ENCODE peak calls at places on chromosome 11, in six cellular contexts. One of them, this sample, is unnamed.

GRCh38 chr11:45660717-45661416 is 4.6 kb downstream of the CHST1 start:
- DNase-seq in H9: no peak
- DNase-seq in neuronal stem cell: no peak
- DNase-seq in mesenchymal stem cell: no peak
- DNase-seq in IMR-90: no peak
- DNase-seq in H1: no peak
- DNase-seq in this sample: peak

GRCh38 chr11:134598368-134598767 is 186.3 kb upstream of the B3GAT1 start:
- DNase-seq in H9: peak
- DNase-seq in H1: no peak
- DNase-seq in neuronal stem cell: no peak
- DNase-seq in mesenchymal stem cell: no peak
- DNase-seq in IMR-90: no peak
- DNase-seq in this sample: no peak

GRCh38 chr11:46625406-46625805 is 8.1 kb downstream of the ATG13 start:
- DNase-seq in neuronal stem cell: no peak
- DNase-seq in H1: no peak
- DNase-seq in IMR-90: no peak
- DNase-seq in H9: no peak
- DNase-seq in mesenchymal stem cell: no peak
- DNase-seq in this sample: peak

GRCh38 chr11:69655479-69656394 is 14.8 kb downstream of the CCND1 start:
- DNase-seq in H9: peak
- DNase-seq in neuronal stem cell: no peak
- DNase-seq in IMR-90: peak
- DNase-seq in mesenchymal stem cell: peak
- DNase-seq in H1: no peak
- DNase-seq in this sample: no peak

GRCh38 chr11:88421530-88421929 is 84.0 kb upstream of the CTSC start:
- DNase-seq in mesenchymal stem cell: peak
- DNase-seq in H1: no peak
- DNase-seq in H9: no peak
- DNase-seq in neuronal stem cell: no peak
- DNase-seq in IMR-90: peak
- DNase-seq in this sample: peak

GRCh38 chr11:133978816-133979215 is 22.0 kb upstream of the IGSF9B start:
- DNase-seq in mesenchymal stem cell: no peak
- DNase-seq in H9: no peak
- DNase-seq in neuronal stem cell: no peak
- DNase-seq in IMR-90: peak
- DNase-seq in H1: no peak
- DNase-seq in this sample: no peak

GRCh38 chr11:70158201-70158600 is 44.9 kb upstream of the FADD start:
- DNase-seq in H9: peak
- DNase-seq in IMR-90: peak
- DNase-seq in mesenchymal stem cell: peak
- DNase-seq in H1: peak
- DNase-seq in neuronal stem cell: no peak
- DNase-seq in this sample: peak

GRCh38 chr11:116853461-116854073 is 16.1 kb upstream of the APOA1 start:
- DNase-seq in mesenchymal stem cell: peak
- DNase-seq in IMR-90: peak
- DNase-seq in neuronal stem cell: no peak
- DNase-seq in H1: no peak
- DNase-seq in H9: no peak
- DNase-seq in this sample: no peak

GRCh38 chr11:84686726-84687125 is 940.4 kb downstream of the DLG2 start:
- DNase-seq in neuronal stem cell: no peak
- DNase-seq in mesenchymal stem cell: no peak
- DNase-seq in H1: no peak
- DNase-seq in H9: no peak
- DNase-seq in IMR-90: no peak
- DNase-seq in this sample: peak

GRCh38 chr11:75946531-75947530 is 131.8 kb downstream of the UVRAG start:
- DNase-seq in H1: no peak
- DNase-seq in IMR-90: peak
- DNase-seq in mesenchymal stem cell: peak
- DNase-seq in neuronal stem cell: no peak
- DNase-seq in H9: peak
- DNase-seq in this sample: peak

GRCh38 chr11:84902445-84902844 is 724.7 kb downstream of the DLG2 start:
- DNase-seq in IMR-90: no peak
- DNase-seq in H1: no peak
- DNase-seq in mesenchymal stem cell: no peak
- DNase-seq in neuronal stem cell: no peak
- DNase-seq in H9: no peak
- DNase-seq in this sample: peak

GRCh38 chr11:47800759-47801158 is 33.6 kb upstream of the FNBP4 start:
- DNase-seq in IMR-90: no peak
- DNase-seq in neuronal stem cell: no peak
- DNase-seq in mesenchymal stem cell: no peak
- DNase-seq in H9: no peak
- DNase-seq in H1: no peak
- DNase-seq in this sample: peak

GRCh38 chr11:124867700-124868099 is 2.5 kb downstream of the ROBO3 start:
- DNase-seq in mesenchymal stem cell: peak
- DNase-seq in IMR-90: peak
- DNase-seq in H1: no peak
- DNase-seq in H9: peak
- DNase-seq in neuronal stem cell: no peak
- DNase-seq in this sample: peak

GRCh38 chr11:14150878-14151277 is 188.4 kb downstream of the SPON1 start:
- DNase-seq in H9: no peak
- DNase-seq in IMR-90: no peak
- DNase-seq in H1: no peak
- DNase-seq in mesenchymal stem cell: no peak
- DNase-seq in neuronal stem cell: no peak
- DNase-seq in this sample: no peak

GRCh38 chr11:85821636-85822035 is 10.7 kb upstream of the SYTL2 start:
- DNase-seq in H1: no peak
- DNase-seq in mesenchymal stem cell: no peak
- DNase-seq in IMR-90: peak
- DNase-seq in neuronal stem cell: no peak
- DNase-seq in H9: no peak
- DNase-seq in this sample: no peak

GRCh38 chr11:130728185-130729160 is 187.8 kb downstream of the SNX19 start:
- DNase-seq in mesenchymal stem cell: no peak
- DNase-seq in neuronal stem cell: no peak
- DNase-seq in IMR-90: no peak
- DNase-seq in H1: no peak
- DNase-seq in H9: no peak
- DNase-seq in this sample: no peak

GRCh38 chr11:56089697-56090096 is 3.4 kb upstream of the OR8I2 start:
- DNase-seq in neuronal stem cell: no peak
- DNase-seq in mesenchymal stem cell: no peak
- DNase-seq in IMR-90: no peak
- DNase-seq in H9: no peak
- DNase-seq in H1: no peak
- DNase-seq in this sample: peak

GRCh38 chr11:79108851-79109250 is 332.0 kb downstream of the TENM4 start:
- DNase-seq in H1: no peak
- DNase-seq in mesenchymal stem cell: no peak
- DNase-seq in neuronal stem cell: no peak
- DNase-seq in H9: no peak
- DNase-seq in IMR-90: peak
- DNase-seq in this sample: no peak

GRCh38 chr11:74493816-74494630 is 499 bp upstream of the LIPT2 start:
- DNase-seq in mesenchymal stem cell: no peak
- DNase-seq in IMR-90: peak
- DNase-seq in neuronal stem cell: no peak
- DNase-seq in H9: no peak
- DNase-seq in H1: no peak
- DNase-seq in this sample: no peak

GRCh38 chr11:1237851-1238250 is 15.0 kb downstream of the MUC5B start:
- DNase-seq in neuronal stem cell: no peak
- DNase-seq in H1: no peak
- DNase-seq in H9: no peak
- DNase-seq in mesenchymal stem cell: no peak
- DNase-seq in IMR-90: no peak
- DNase-seq in this sample: no peak

GRCh38 chr11:121437018-121437685 is 15.0 kb upstream of the SORL1 start:
- DNase-seq in IMR-90: peak
- DNase-seq in H1: no peak
- DNase-seq in mesenchymal stem cell: no peak
- DNase-seq in H9: no peak
- DNase-seq in neuronal stem cell: no peak
- DNase-seq in this sample: no peak

GRCh38 chr11:17988465-17988864 is 24.4 kb downstream of the SERGEF start:
- DNase-seq in IMR-90: no peak
- DNase-seq in H9: no peak
- DNase-seq in neuronal stem cell: no peak
- DNase-seq in H1: no peak
- DNase-seq in mesenchymal stem cell: no peak
- DNase-seq in this sample: no peak

GRCh38 chr11:117199061-117199915 is at the start of gene TAGLN:
- DNase-seq in H1: peak
- DNase-seq in H9: peak
- DNase-seq in mesenchymal stem cell: peak
- DNase-seq in IMR-90: peak
- DNase-seq in neuronal stem cell: peak
- DNase-seq in this sample: peak

GRCh38 chr11:33256808-33257159 is 397 bp upstream of the HIPK3 start:
- DNase-seq in IMR-90: no peak
- DNase-seq in H1: no peak
- DNase-seq in neuronal stem cell: no peak
- DNase-seq in mesenchymal stem cell: no peak
- DNase-seq in H9: no peak
- DNase-seq in this sample: no peak
- H3K27ac ChIP-seq in IMR-90: peak
- H3K27ac ChIP-seq in H1: peak
- H3K27ac ChIP-seq in neuronal stem cell: no peak
- H3K27ac ChIP-seq in mesenchymal stem cell: peak
- H3K27ac ChIP-seq in H9: peak
- H3K27ac ChIP-seq in this sample: no peak

DNA sequence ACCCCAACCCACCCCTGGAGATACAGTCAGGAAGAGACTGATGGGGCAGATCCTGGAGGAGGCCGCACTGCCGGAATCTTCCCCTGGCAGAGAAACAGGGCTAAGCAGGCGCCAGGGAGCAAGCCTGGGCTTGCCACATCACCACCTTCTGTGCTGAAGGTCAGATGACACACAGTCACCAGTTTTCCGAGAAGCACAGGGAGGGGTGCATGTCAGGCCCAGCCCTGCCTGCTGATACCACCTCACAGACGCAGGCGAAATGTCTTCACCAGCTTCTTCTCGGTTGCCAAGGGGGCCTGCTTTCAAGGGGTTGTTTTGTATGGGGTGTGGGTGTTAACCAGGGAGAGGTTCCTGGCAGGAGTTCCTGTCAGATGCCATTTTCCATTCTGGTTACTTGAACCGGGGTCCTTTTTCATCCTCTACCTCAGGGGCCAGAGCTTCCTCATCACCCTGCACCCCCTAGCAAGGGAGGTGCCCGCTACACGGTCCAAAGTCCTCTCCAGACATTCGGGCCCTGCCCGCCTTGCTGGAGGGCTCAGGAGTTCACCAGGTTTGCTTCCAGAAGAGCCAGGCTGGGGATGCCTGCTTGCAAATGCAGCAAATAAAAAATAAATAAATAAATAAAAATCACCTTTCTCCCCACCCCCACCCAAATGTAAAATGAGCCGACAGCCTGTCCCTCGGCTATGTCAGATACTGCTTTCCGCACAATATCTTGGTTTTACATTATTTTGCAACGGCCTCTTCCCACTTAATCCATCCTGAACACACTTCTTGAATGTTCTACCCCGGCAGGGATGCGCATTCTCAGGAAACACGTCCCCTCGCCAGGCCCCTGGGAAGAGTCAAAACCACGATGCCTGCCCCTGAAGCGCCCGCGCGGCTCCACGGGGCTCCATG is 1.1 kb upstream of the NEAT1 start:
- DNase-seq in IMR-90: peak
- DNase-seq in mesenchymal stem cell: peak
- DNase-seq in neuronal stem cell: no peak
- DNase-seq in H1: no peak
- DNase-seq in H9: peak
- DNase-seq in this sample: peak
- H3K18ac ChIP-seq in IMR-90: peak
- H3K18ac ChIP-seq in mesenchymal stem cell: peak
- H3K18ac ChIP-seq in neuronal stem cell: peak
- H3K18ac ChIP-seq in H1: peak
- H3K18ac ChIP-seq in H9: peak
- H3K18ac ChIP-seq in this sample: peak

DNA sequence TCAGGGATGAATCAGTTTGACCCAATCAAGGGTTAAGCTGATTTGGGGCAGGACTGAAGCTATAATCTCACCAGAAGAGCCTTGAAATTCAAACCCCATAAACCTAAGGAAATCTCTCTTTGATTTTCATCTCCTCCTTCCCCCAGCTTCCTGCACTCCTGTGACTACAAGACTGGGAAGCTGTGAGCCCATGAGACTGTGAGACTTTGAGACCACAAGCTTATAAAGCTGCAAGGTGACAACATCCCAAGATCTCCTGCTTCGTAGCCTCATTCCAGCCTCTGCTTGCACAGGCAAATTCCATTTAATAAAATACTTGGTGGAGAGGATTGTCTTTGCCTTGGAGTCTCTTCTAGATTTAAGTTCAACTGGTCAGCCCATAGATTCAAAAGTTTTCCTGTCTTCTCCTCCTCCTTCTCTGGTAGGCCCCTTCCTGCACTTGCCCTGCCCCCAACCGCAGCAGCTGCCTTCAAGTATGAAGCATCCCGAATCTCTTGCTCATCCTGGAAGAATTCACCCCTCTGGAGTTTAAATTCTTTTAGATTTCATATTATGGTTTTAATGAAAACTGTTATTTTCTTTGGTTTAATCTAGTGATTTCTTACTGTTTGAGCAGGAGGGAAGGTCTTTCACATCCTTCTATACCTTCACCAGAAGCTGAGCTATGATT is 42.1 kb downstream of the PAMR1 start:
- DNase-seq in IMR-90: peak
- DNase-seq in mesenchymal stem cell: no peak
- DNase-seq in H1: no peak
- DNase-seq in H9: no peak
- DNase-seq in neuronal stem cell: no peak
- DNase-seq in this sample: no peak
- H2BK15ac ChIP-seq in IMR-90: peak
- H2BK15ac ChIP-seq in mesenchymal stem cell: no peak
- H2BK15ac ChIP-seq in H1: no peak
- H2BK15ac ChIP-seq in H9: no peak
- H2BK15ac ChIP-seq in neuronal stem cell: no peak
- H2BK15ac ChIP-seq in this sample: no peak

DNA sequence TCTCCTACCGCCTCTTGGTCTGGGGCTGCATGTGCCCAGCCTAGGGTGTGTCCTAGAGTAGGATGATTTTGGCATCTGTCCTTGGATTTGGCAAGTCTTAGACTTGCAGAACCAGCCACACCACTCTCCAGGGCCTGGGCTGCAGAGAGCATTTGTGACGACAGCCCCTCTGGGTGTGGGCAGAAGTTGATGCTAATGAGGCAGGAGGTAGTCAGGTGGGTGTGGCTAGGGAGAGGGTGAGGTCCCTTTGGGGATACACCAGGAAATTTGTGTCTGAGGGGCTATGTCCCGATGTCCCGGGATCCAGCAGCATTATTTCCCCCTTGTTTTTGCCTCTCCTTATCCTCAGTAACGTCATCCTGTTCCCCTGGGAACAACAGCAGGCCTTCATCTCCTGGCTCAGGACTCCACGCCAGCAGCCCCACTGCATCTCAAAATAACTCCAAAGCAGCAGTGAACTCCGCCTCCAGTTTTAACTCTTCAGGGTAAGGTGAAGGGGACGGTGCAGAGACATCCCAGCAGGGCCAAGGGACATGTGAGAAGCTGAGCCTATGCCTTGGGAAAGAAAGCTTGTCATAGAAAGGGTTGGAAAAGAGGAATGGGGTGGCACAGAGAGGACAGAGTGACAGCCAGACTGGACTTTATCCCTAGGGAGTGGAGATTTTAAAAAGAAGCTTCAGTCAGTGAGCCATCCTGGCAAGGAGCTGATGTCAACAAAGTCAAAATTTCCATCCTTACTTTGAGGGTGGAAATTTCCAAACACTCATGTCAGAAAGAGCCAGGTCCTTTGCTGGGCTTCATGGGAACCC is 8.0 kb upstream of the TLCD5 start:
- DNase-seq in mesenchymal stem cell: peak
- DNase-seq in H1: no peak
- DNase-seq in neuronal stem cell: no peak
- DNase-seq in H9: peak
- DNase-seq in IMR-90: peak
- DNase-seq in this sample: peak
- H3K27ac ChIP-seq in mesenchymal stem cell: no peak
- H3K27ac ChIP-seq in H1: no peak
- H3K27ac ChIP-seq in neuronal stem cell: no peak
- H3K27ac ChIP-seq in H9: no peak
- H3K27ac ChIP-seq in IMR-90: no peak
- H3K27ac ChIP-seq in this sample: no peak